ENCODE peak calls at places on chromosomes 3 and 15, in nine cellular contexts. R is H7, N is PC-3, Z is HFF-Myc, K is suprapubic skin, U is stomach, L is endodermal cell, T is AG04450, S is OCI-LY7. O is an unnamed sample.
A peak's percentile ranks its signal among the peaks of the same experiment; 100 is the strongest.

GRCh38 chr3:51668756-51669155 is 2.3 kb upstream of the TEX264 start:
- DNase-seq in R (no peak), N (no peak), Z (no peak), K (no peak), U (no peak), L (no peak), T (no peak), S (no peak), O (no peak)

GRCh38 chr15:51576911-51577500 is 45.6 kb downstream of the DMXL2 start:
- DNase-seq in R (no peak), N (peak; percentile 54), Z (no peak), K (no peak), U (no peak), L (no peak), T (no peak), S (no peak), O (no peak)

GRCh38 chr3:194158942-194159439 is 23.0 kb downstream of the HES1 start:
- DNase-seq in R (no peak), N (peak; percentile 89), Z (no peak), K (no peak), U (peak; percentile 66), L (no peak), T (no peak), S (no peak), O (no peak)

GRCh38 chr3:187183210-187183862 is 13.9 kb upstream of the RTP1 start:
- DNase-seq in R (no peak), N (no peak), Z (peak; percentile 69), K (no peak), U (no peak), L (peak; percentile 64), T (no peak), S (no peak), O (peak; percentile 56)

GRCh38 chr15:55782901-55783300 is 39.9 kb upstream of the PRTG start:
- DNase-seq in R (no peak), N (no peak), Z (peak; percentile 91), K (no peak), U (no peak), L (no peak), T (no peak), S (no peak), O (no peak)

GRCh38 chr3:190877925-190878324 is 15.4 kb upstream of the GMNC start:
- DNase-seq in R (peak; percentile 28), N (no peak), Z (no peak), K (no peak), U (no peak), L (peak; percentile 68), T (no peak), S (no peak), O (no peak)

GRCh38 chr3:183527421-183527979 is 28.0 kb downstream of the KLHL6 start:
- DNase-seq in R (no peak), N (no peak), Z (no peak), K (no peak), U (no peak), L (no peak), T (no peak), S (peak; percentile 60), O (no peak)

GRCh38 chr15:44593042-44593736 is 56.2 kb downstream of the EIF3J start:
- DNase-seq in R (no peak), N (peak; percentile 44), Z (no peak), K (no peak), U (no peak), L (no peak), T (no peak), S (peak; percentile 59), O (no peak)

GRCh38 chr15:89457086-89457485 is 39.3 kb downstream of the RHCG start:
- DNase-seq in R (peak; percentile 73), N (peak; percentile 54), Z (no peak), K (no peak), U (no peak), L (peak; percentile 72), T (no peak), S (peak; percentile 84), O (no peak)

GRCh38 chr15:51223771-51224229 is 114.6 kb downstream of the CYP19A1 start:
- DNase-seq in R (no peak), N (peak; percentile 78), Z (peak; percentile 35), K (no peak), U (no peak), L (no peak), T (no peak), S (no peak), O (no peak)

GRCh38 chr3:53240989-53241972 is 14.5 kb downstream of the TKT start:
- DNase-seq in R (no peak), N (no peak), Z (no peak), K (no peak), U (no peak), L (no peak), T (no peak), S (no peak), O (no peak)

GRCh38 chr3:192957441-192957951 is 39.8 kb upstream of the MB21D2 start:
- DNase-seq in R (no peak), N (peak; percentile 74), Z (peak; percentile 15), K (no peak), U (no peak), L (no peak), T (peak; percentile 76), S (no peak), O (no peak)

GRCh38 chr15:52013151-52013791 is 5.7 kb upstream of the MAPK6 start:
- DNase-seq in R (no peak), N (peak; percentile 45), Z (no peak), K (no peak), U (no peak), L (no peak), T (no peak), S (no peak), O (no peak)

GRCh38 chr3:128537091-128537703 is 44.2 kb upstream of the GATA2 start:
- DNase-seq in R (no peak), N (peak; percentile 5), Z (no peak), K (no peak), U (no peak), L (no peak), T (no peak), S (no peak), O (no peak)

GRCh38 chr15:79863886-79864285 is 32.9 kb downstream of the MTHFS start:
- DNase-seq in R (no peak), N (peak; percentile 76), Z (no peak), K (no peak), U (no peak), L (no peak), T (no peak), S (no peak), O (no peak)

GRCh38 chr3:37375184-37376120 is 201.1 kb upstream of the LRRFIP2 start:
- DNase-seq in R (peak; percentile 33), N (no peak), Z (no peak), K (no peak), U (no peak), L (peak; percentile 77), T (no peak), S (no peak), O (no peak)

GRCh38 chr3:131231710-131232348 is 149.7 kb upstream of the NUDT16 start:
- DNase-seq in R (no peak), N (peak; percentile 49), Z (no peak), K (no peak), U (no peak), L (no peak), T (no peak), S (no peak), O (no peak)

GRCh38 chr3:112930771-112931170 is 44.1 kb downstream of the CD200R1 start:
- DNase-seq in R (no peak), N (no peak), Z (no peak), K (no peak), U (no peak), L (no peak), T (no peak), S (no peak), O (no peak)

GRCh38 chr3:139585820-139586219 is 46.3 kb upstream of the RBP1 start:
- DNase-seq in R (no peak), N (no peak), Z (no peak), K (no peak), U (no peak), L (no peak), T (no peak), S (no peak), O (no peak)

DNA sequence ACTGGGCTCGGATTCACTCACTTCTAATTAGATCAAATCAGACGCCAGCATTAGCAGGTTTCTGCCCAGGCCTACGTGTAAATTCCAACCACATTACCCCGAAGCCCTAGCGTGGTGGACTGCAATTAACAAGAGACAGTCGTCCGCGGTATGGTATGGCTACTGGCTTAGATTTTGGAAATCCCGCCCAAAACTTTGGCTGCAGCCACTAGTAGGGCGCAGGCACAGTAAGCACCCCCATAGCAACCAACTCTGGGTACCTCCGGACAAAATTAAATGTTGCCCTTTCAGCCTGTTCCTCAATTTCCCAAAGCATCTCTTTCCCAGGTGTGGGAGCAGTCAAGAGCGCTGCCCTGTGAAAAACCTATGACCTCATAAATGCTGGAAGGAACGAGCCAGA is 732 bp downstream of the RARRES1 start:
- DNase-seq in R (peak; percentile 30), N (no peak), Z (no peak), K (no peak), U (no peak), L (peak; percentile 52), T (no peak), S (no peak), O (no peak)
- H3K4me3 ChIP-seq in R (peak overlapping the region; percentile 58), N (no peak overlapping the region), Z (peak overlapping the region; percentile 46), K (peak overlapping the region; percentile 78), U (peak overlapping the region; percentile 68), L (peak overlapping the region; percentile 72), T (peak overlapping the region; percentile 59), S (no peak overlapping the region), O (peak overlapping the region; percentile 76)

GRCh38 chr15:63672775-63673174 is 75.6 kb downstream of the FBXL22 start:
- DNase-seq in R (no peak), N (no peak), Z (no peak), K (no peak), U (no peak), L (no peak), T (no peak), S (no peak), O (no peak)
- H3K4me3 ChIP-seq in R (no peak overlapping the region), N (no peak overlapping the region), Z (no peak overlapping the region), K (no peak overlapping the region), U (no peak overlapping the region), L (no peak overlapping the region), T (no peak overlapping the region), S (no peak overlapping the region), O (no peak overlapping the region)

DNA sequence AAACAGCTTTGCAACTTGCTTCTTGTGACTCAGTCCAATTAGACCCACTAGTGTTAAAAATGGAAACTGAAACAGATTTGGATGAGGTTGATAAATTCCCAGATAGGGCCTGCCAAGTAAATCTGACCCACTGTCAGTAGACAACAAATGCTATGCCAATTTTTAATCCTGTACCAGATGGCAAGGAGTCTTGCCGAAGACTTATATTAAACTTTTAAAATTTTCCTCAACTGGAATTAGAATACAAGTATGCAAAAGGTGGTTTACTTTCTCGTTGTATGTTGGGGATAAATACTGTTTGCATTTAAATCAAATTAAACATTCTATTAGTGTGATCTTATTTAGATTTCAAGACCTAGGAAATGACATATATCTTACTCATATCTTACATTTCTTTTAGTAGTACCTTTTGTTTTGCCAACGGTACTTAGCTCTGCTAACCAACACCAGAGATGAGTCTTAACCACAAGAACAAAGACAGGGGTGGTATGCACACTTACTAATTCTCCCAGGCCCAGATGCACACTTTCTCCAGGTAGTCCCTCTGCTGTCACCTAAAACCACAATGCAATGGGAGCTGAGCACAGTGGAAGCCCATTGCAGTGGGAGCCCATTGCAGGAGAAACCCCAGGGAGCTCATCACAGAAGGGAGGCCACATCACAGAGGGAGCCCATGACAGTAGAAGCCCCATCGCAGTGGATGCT is 77.8 kb downstream of the WWTR1 start:
- DNase-seq in R (no peak), N (peak; percentile 95), Z (no peak), K (no peak), U (no peak), L (no peak), T (no peak), S (no peak), O (no peak)
- H3K4me3 ChIP-seq in R (no peak overlapping the region), N (peak overlapping the region; percentile 20), Z (no peak overlapping the region), K (no peak overlapping the region), U (no peak overlapping the region), L (no peak overlapping the region), T (no peak overlapping the region), S (no peak overlapping the region), O (no peak overlapping the region)

GRCh38 chr3:117252651-117253050 is 543.1 kb downstream of the TUSC7 start:
- DNase-seq in R (no peak), N (no peak), Z (no peak), K (no peak), U (no peak), L (no peak), T (no peak), S (no peak), O (no peak)
- H3K4me3 ChIP-seq in R (no peak overlapping the region), N (no peak overlapping the region), Z (no peak overlapping the region), K (no peak overlapping the region), U (no peak overlapping the region), L (no peak overlapping the region), T (no peak overlapping the region), S (no peak overlapping the region), O (no peak overlapping the region)